ENCODE peak calls at places on chromosome 22, in eight cellular contexts. R, S, B, W, Y, P, I and Q are unnamed samples.

GRCh38 chr22:35645646-35646045 is 2.6 kb upstream of the APOL6 start:
- DNase-seq in W (no peak), R (no peak), B (no peak), P (no peak), S (no peak), Y (no peak), I (no peak), Q (no peak)

GRCh38 chr22:29163808-29164207 is 41.9 kb upstream of the EMID1 start:
- DNase-seq in B (no peak), S (no peak), I (no peak), P (no peak), W (no peak), R (no peak), Y (no peak), Q (no peak)

GRCh38 chr22:39278040-39278439 is 33.3 kb upstream of the PDGFB start:
- DNase-seq in I (no peak), S (no peak), W (no peak), P (peak; percentile 44), R (no peak), Y (peak; percentile 77), B (no peak), Q (peak; percentile 41)

GRCh38 chr22:38760477-38761201 is 4.8 kb upstream of the SUN2 start:
- DNase-seq in B (no peak), R (no peak), Y (peak; percentile 37), W (no peak), P (no peak), I (no peak), S (no peak), Q (no peak)

GRCh38 chr22:31933406-31933805 is 10.9 kb upstream of the YWHAH start:
- DNase-seq in R (no peak), B (no peak), P (no peak), Y (no peak), S (no peak), W (no peak), I (no peak), Q (no peak)

GRCh38 chr22:24214467-24215285 is 30.2 kb downstream of the GGT5 start:
- DNase-seq in I (no peak), S (no peak), P (no peak), W (no peak), Y (no peak), B (no peak), R (no peak), Q (no peak)

GRCh38 chr22:39661842-39662676 is 91.5 kb downstream of the CACNA1I start:
- DNase-seq in B (peak; percentile 58), W (peak; percentile 60), I (peak; percentile 57), Y (no peak), R (peak; percentile 81), S (no peak), P (no peak), Q (no peak)

GRCh38 chr22:19723990-19724827 is 870 bp downstream of the GP1BB start:
- DNase-seq in I (no peak), W (peak; percentile 38), R (no peak), P (no peak), S (no peak), B (no peak), Y (no peak), Q (no peak)

GRCh38 chr22:49850959-49851815 is 2.5 kb upstream of the ZBED4 start:
- DNase-seq in R (no peak), I (no peak), Y (no peak), P (no peak), W (no peak), S (no peak), B (no peak), Q (no peak)

GRCh38 chr22:49224243-49224642 is 603.4 kb downstream of the BRD1 start:
- DNase-seq in W (no peak), I (no peak), P (no peak), B (no peak), Y (no peak), S (no peak), R (no peak), Q (no peak)

GRCh38 chr22:23984430-23984829 is 4.5 kb downstream of the GSTT2 start:
- DNase-seq in I (no peak), Y (no peak), P (peak; percentile 22), R (peak; percentile 73), S (no peak), W (peak; percentile 54), B (peak; percentile 60), Q (no peak)

GRCh38 chr22:40499187-40499753 is 128.9 kb downstream of the SGSM3 start:
- DNase-seq in I (no peak), R (no peak), W (peak; percentile 49), S (no peak), Y (peak; percentile 99), B (no peak), P (peak; percentile 98), Q (peak; percentile 97)

GRCh38 chr22:27241430-27242110 is 560.0 kb downstream of the MN1 start:
- DNase-seq in I (no peak), B (no peak), P (peak; percentile 24), W (no peak), Y (peak; percentile 26), S (no peak), R (no peak), Q (peak; percentile 64)

GRCh38 chr22:33014621-33015020 is 43.6 kb downstream of the SYN3 start:
- DNase-seq in P (no peak), I (no peak), R (no peak), S (no peak), Y (no peak), W (no peak), B (no peak), Q (no peak)

GRCh38 chr22:44646141-44646540 is 55.9 kb upstream of the PRR5 start:
- DNase-seq in S (no peak), R (no peak), W (no peak), Y (no peak), I (no peak), P (no peak), B (no peak), Q (no peak)

GRCh38 chr22:30806391-30806861 is 111.8 kb downstream of the OSBP2 start:
- DNase-seq in Y (peak; percentile 81), R (no peak), W (peak; percentile 58), I (no peak), S (no peak), B (no peak), P (peak; percentile 66), Q (peak; percentile 42)

GRCh38 chr22:35305525-35306070 is 5.9 kb downstream of the TOM1 start:
- DNase-seq in R (no peak), S (no peak), P (no peak), Y (peak; percentile 43), I (no peak), W (no peak), B (no peak), Q (peak; percentile 37)